ENCODE peak calls at places on chromosomes 7 and 10, in nine cellular contexts. U is colonic mucosa; F is pancreas; W is effector memory CD4-positive, alpha-beta T cell; R is neural progenitor cell; S is cardiac muscle cell; C is A673; B is CD8-positive, alpha-beta memory T cell; Z is vagina. V is an unnamed sample.

GRCh38 chr10:127715249-127715648 is 21.7 kb upstream of the FOXI2 start:
- DNase-seq in U (no peak), F (no peak), W (no peak), R (no peak), S (no peak), C (no peak), B (no peak), Z (no peak), V (no peak)

GRCh38 chr10:127972958-127973357 is 66.1 kb downstream of the PTPRE start:
- DNase-seq in U (no peak), F (no peak), W (no peak), R (no peak), S (no peak), C (no peak), B (no peak), Z (no peak), V (no peak)

GRCh38 chr10:50558368-50558767 is 65.4 kb downstream of the SGMS1 start:
- DNase-seq in U (no peak), F (no peak), W (no peak), R (no peak), S (peak), C (no peak), B (no peak), Z (no peak), V (no peak)

GRCh38 chr10:27285093-27285492 is 44.5 kb upstream of the ACBD5 start:
- DNase-seq in U (no peak), F (peak), W (no peak), R (peak), S (peak), C (peak), B (peak), Z (no peak), V (no peak)

GRCh38 chr10:113681533-113682470 is 2.1 kb downstream of the CASP7 start:
- DNase-seq in U (no peak), F (no peak), W (no peak), R (no peak), S (peak), C (no peak), B (no peak), Z (no peak), V (no peak)

GRCh38 chr10:101284171-101285092 is 55.2 kb upstream of the LBX1 start:
- DNase-seq in U (no peak), F (no peak), W (no peak), R (peak), S (no peak), C (no peak), B (no peak), Z (no peak), V (no peak)

GRCh38 chr10:112952282-112952991 is 2.4 kb downstream of the TCF7L2 start:
- DNase-seq in U (no peak), F (peak), W (no peak), R (peak), S (peak), C (peak), B (no peak), Z (no peak), V (no peak)

GRCh38 chr10:109025187-109025586 is 898.1 kb downstream of the XPNPEP1 start:
- DNase-seq in U (no peak), F (no peak), W (no peak), R (no peak), S (no peak), C (no peak), B (no peak), Z (no peak), V (no peak)

GRCh38 chr10:84818956-84819355 is 490.6 kb downstream of the CCSER2 start:
- DNase-seq in U (no peak), F (no peak), W (no peak), R (no peak), S (no peak), C (no peak), B (no peak), Z (no peak), V (no peak)

GRCh38 chr10:118903691-118904090 is 125.8 kb upstream of the NANOS1 start:
- DNase-seq in U (no peak), F (no peak), W (no peak), R (no peak), S (no peak), C (no peak), B (no peak), Z (no peak), V (no peak)

GRCh38 chr10:110147961-110148360 is 59.4 kb upstream of the MXI1 start:
- DNase-seq in U (no peak), F (no peak), W (no peak), R (no peak), S (no peak), C (no peak), B (no peak), Z (no peak), V (no peak)

GRCh38 chr7:86437951-86438450 is 205.7 kb upstream of the GRM3 start:
- DNase-seq in U (no peak), F (no peak), W (no peak), R (no peak), S (no peak), C (no peak), B (no peak), Z (no peak), V (no peak)

GRCh38 chr7:84510501-84510900 is 315.9 kb upstream of the SEMA3A start:
- DNase-seq in U (no peak), F (no peak), W (no peak), R (no peak), S (peak), C (no peak), B (no peak), Z (no peak), V (no peak)

DNA sequence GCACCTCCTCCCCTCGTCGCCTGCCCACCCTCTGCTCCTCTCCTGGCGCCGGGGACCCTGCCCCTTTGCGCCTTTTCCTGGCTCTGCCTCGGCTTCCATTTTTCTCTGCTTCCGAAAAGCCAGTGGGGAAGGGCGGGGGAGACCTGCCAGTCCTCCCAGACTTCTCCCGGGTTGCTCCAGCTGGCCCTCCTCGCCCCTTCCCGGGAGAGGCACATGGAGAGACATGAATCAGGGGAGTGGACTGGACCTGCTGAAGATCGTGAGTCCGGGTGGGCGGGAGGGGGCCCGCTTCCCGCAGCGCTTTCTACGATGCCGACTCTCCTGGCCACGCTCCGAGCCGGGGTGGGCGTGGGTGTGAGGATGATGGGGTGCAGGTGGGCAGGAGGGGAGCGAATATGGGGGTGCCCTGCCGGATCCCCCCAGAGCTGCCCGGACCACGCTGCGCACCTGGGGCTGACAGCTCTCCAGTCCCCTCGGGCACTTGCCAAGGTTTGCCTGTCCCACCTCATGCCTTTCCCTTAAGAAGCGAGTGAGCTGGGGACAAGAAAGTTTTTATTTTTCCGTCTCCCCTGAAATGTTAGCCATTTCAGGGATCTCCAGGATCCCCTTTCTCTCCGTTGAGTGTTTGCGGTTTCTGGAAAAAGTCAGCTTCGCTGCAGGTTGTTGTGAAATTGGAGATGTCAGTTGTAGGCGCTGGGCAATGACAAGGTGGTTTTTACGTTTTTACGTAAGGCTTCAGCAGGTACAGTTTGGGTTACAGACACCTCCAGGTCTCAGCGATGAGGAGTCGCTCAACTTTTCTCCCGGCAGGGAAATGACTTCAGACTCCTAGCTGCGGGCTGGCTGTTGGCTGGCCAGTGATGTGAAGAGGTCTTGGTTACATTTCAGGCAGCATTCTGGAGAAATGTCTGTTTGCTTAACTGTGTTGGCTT is 999 bp downstream of the CACNB2 start:
- DNase-seq in U (peak), F (peak), W (no peak), R (peak), S (peak), C (peak), B (no peak), Z (no peak), V (no peak)
- H3K4me3 ChIP-seq in U (peak), F (peak), W (no peak), R (peak), S (peak), C (peak), B (no peak), Z (peak), V (peak)

DNA sequence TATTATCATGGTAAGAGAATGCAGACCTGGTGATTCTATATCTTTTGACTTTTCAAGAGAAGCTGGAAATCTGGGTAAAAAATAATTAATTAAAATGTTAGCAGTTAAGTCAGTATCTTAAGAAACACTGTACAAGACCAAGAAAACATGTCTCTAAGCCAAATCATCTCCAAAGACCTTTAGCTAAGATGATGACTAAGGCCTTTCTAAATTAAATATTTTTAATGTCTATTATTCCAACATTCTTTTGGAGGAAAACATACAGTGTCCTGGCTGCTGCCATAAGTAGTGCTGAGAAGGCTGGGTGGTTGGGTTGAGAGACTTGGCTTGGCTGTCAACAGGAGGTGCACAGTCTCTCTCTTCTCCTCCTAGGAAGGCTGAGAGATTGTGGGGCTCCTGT is 20.3 kb downstream of the STARD3NL start:
- DNase-seq in U (no peak), F (no peak), W (no peak), R (no peak), S (no peak), C (no peak), B (no peak), Z (no peak), V (no peak)
- H3K27ac ChIP-seq in U (no peak), F (no peak), W (no peak), R (no peak), S (no peak), C (no peak), B (no peak), Z (no peak), V (no peak)

GRCh38 chr10:33945051-33945450 is 610.6 kb upstream of the NRP1 start:
- DNase-seq in U (no peak), F (no peak), W (no peak), R (no peak), S (no peak), C (no peak), B (no peak), Z (no peak), V (no peak)
- H3K4me3 ChIP-seq in U (no peak), F (no peak), W (no peak), R (no peak), S (no peak), C (no peak), B (no peak), Z (no peak), V (no peak)

DNA sequence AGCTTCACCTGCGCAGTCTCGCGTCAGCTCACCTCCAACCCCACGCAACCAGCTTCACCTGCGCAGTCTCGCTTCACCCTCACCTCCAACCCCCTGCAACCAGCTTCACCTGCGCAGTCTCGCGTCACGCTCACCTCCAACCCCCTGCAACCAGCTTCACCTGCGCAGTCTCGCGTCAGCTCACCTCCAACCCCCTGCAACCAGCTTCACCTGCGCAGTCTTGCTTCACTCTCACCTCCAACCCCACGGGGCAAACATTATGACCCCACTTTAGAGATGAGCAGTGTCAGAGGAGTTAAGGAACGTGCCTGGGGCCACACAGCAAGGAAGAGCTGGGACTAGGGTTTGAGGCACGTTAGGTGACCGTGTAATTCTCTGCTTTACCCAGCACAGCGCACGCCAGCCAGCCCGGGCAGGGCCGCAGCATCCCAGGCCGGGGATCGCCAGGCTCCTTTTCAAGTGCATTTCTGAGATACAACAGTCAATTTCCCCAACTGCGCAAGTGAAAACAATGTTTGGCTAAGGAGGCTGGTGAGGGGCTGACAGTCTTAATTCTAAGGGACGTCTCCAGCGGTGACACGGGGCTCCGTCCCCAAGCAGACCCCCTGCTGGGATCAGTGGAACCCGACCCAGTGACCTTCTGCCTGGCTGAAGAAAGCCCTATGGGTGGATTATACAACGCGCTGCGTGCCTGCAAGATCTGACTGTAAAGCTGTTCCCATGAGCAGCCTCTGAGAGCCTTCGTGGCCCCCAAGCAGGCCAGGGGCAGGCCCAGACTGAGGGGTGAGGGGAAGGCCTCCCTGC is 22.7 kb upstream of the PDGFA start:
- DNase-seq in U (no peak), F (no peak), W (no peak), R (peak), S (no peak), C (no peak), B (no peak), Z (no peak), V (no peak)
- H3K27ac ChIP-seq in U (no peak), F (no peak), W (no peak), R (no peak), S (peak), C (no peak), B (no peak), Z (peak), V (no peak)

GRCh38 chr10:71216751-71217265 is 4.4 kb downstream of the UNC5B start:
- DNase-seq in U (no peak), F (no peak), W (no peak), R (no peak), S (no peak), C (no peak), B (no peak), Z (no peak), V (no peak)
- H3K4me3 ChIP-seq in U (peak), F (peak), W (peak), R (peak), S (peak), C (peak), B (no peak), Z (peak), V (peak)